ENCODE peak calls at places on chromosomes 1 and 21, in ten cellular contexts. V, E, Q, S, Y, R, W, L, U and M are unnamed samples. For H3K36me3, the result is how much of the 10 kb centered on the place peaks cover.

GRCh38 chr1:98761238-98761637 is 99.7 kb downstream of the SNX7 start:
- DNase-seq in V (no peak), E (no peak), Q (no peak), S (no peak), Y (no peak), R (no peak), W (no peak), L (no peak), U (no peak), M (peak)

GRCh38 chr1:61078611-61079010 is 3.8 kb upstream of the NFIA start:
- DNase-seq in V (no peak), E (no peak), Q (peak), S (peak), Y (no peak), R (no peak), W (no peak), L (peak), U (no peak), M (no peak)

GRCh38 chr21:21788591-21788990 is 790.4 kb downstream of the NCAM2 start:
- DNase-seq in V (no peak), E (no peak), Q (no peak), S (peak), Y (no peak), R (no peak), W (no peak), L (no peak), U (no peak), M (no peak)

GRCh38 chr1:64474639-64475038 is 4.7 kb downstream of the CACHD1 start:
- DNase-seq in V (peak), E (no peak), Q (peak), S (no peak), Y (peak), R (peak), W (no peak), L (no peak), U (no peak), M (peak)

GRCh38 chr21:34630536-34631143 is 15.7 kb upstream of the RCAN1 start:
- DNase-seq in V (no peak), E (peak), Q (peak), S (peak), Y (peak), R (no peak), W (no peak), L (peak), U (peak), M (peak)

GRCh38 chr1:153649867-153650235 is 8.7 kb upstream of the SNAPIN start:
- DNase-seq in V (no peak), E (no peak), Q (no peak), S (no peak), Y (peak), R (peak), W (no peak), L (no peak), U (no peak), M (no peak)

GRCh38 chr1:182629674-182630073 is 25.5 kb upstream of the RGS16 start:
- DNase-seq in V (no peak), E (no peak), Q (no peak), S (no peak), Y (no peak), R (no peak), W (peak), L (no peak), U (no peak), M (no peak)

GRCh38 chr1:25435315-25436103 is 4.8 kb downstream of the MACO1 start:
- DNase-seq in V (no peak), E (no peak), Q (no peak), S (peak), Y (no peak), R (no peak), W (no peak), L (peak), U (no peak), M (peak)

GRCh38 chr21:42426424-42426823 is 22.7 kb downstream of the UBASH3A start:
- DNase-seq in V (no peak), E (no peak), Q (no peak), S (no peak), Y (peak), R (no peak), W (no peak), L (no peak), U (no peak), M (no peak)

GRCh38 chr1:201172999-201173610 is 17.5 kb upstream of the IGFN1 start:
- DNase-seq in V (no peak), E (peak), Q (no peak), S (peak), Y (no peak), R (no peak), W (no peak), L (no peak), U (no peak), M (peak)

GRCh38 chr1:193211539-193211938 is 25.1 kb upstream of the B3GALT2 start:
- DNase-seq in V (no peak), E (peak), Q (no peak), S (peak), Y (no peak), R (no peak), W (no peak), L (peak), U (no peak), M (peak)

GRCh38 chr1:18041107-18041506 is 66.5 kb upstream of the IGSF21 start:
- DNase-seq in V (no peak), E (no peak), Q (no peak), S (no peak), Y (peak), R (no peak), W (no peak), L (no peak), U (peak), M (no peak)

GRCh38 chr1:64466033-64466432 is 3.9 kb upstream of the CACHD1 start:
- DNase-seq in V (no peak), E (no peak), Q (no peak), S (no peak), Y (no peak), R (no peak), W (no peak), L (no peak), U (no peak), M (no peak)

GRCh38 chr1:26027716-26028489 is 6.3 kb downstream of the EXTL1 start:
- DNase-seq in V (no peak), E (no peak), Q (no peak), S (no peak), Y (no peak), R (no peak), W (no peak), L (no peak), U (no peak), M (no peak)

GRCh38 chr1:56927986-56928385 is 37.8 kb downstream of the C8B start:
- DNase-seq in V (no peak), E (no peak), Q (no peak), S (no peak), Y (no peak), R (no peak), W (no peak), L (no peak), U (no peak), M (no peak)

GRCh38 chr1:68332041-68332440 is 99.7 kb upstream of the WLS start:
- DNase-seq in V (no peak), E (peak), Q (no peak), S (no peak), Y (no peak), R (no peak), W (no peak), L (no peak), U (no peak), M (no peak)

GRCh38 chr1:245458761-245459174 is 304.0 kb downstream of the KIF26B start:
- DNase-seq in V (no peak), E (peak), Q (no peak), S (peak), Y (peak), R (no peak), W (no peak), L (no peak), U (no peak), M (peak)

GRCh38 chr1:36609241-36610027 is 126.7 kb upstream of the CSF3R start:
- DNase-seq in V (peak), E (peak), Q (peak), S (peak), Y (peak), R (no peak), W (no peak), L (peak), U (peak), M (peak)

GRCh38 chr1:2098301-2098698 is 48.1 kb downstream of the PRKCZ start:
- DNase-seq in V (peak), E (no peak), Q (no peak), S (no peak), Y (no peak), R (no peak), W (no peak), L (no peak), U (no peak), M (no peak)

GRCh38 chr1:204314209-204314892 is 45.4 kb downstream of the PLEKHA6 start:
- DNase-seq in V (no peak), E (no peak), Q (no peak), S (no peak), Y (no peak), R (no peak), W (no peak), L (no peak), U (no peak), M (peak)

GRCh38 chr1:58573138-58573537 is 3.9 kb downstream of the TACSTD2 start:
- DNase-seq in V (no peak), E (no peak), Q (no peak), S (no peak), Y (no peak), R (no peak), W (no peak), L (no peak), U (no peak), M (peak)

GRCh38 chr1:219529116-219529515 is 83.8 kb downstream of the ZC3H11B start:
- DNase-seq in V (no peak), E (no peak), Q (no peak), S (no peak), Y (no peak), R (no peak), W (no peak), L (no peak), U (no peak), M (no peak)

GRCh38 chr1:182146286-182146685 is 84.8 kb upstream of the ZNF648 start:
- DNase-seq in V (no peak), E (no peak), Q (no peak), S (no peak), Y (peak), R (no peak), W (no peak), L (no peak), U (no peak), M (peak)

GRCh38 chr21:15005391-15005790 is 59.4 kb downstream of the NRIP1 start:
- DNase-seq in V (no peak), E (peak), Q (peak), S (no peak), Y (no peak), R (no peak), W (peak), L (peak), U (no peak), M (no peak)

GRCh38 chr1:2415801-2416208 is 3.4 kb upstream of the PEX10 start:
- DNase-seq in V (no peak), E (no peak), Q (no peak), S (no peak), Y (no peak), R (no peak), W (peak), L (no peak), U (no peak), M (peak)

GRCh38 chr1:232149302-232150201 is 480.4 kb downstream of the SIPA1L2 start:
- DNase-seq in V (no peak), E (peak), Q (no peak), S (peak), Y (no peak), R (no peak), W (no peak), L (peak), U (no peak), M (peak)

GRCh38 chr21:42220138-42220701 is 1.3 kb downstream of the ABCG1 start:
- DNase-seq in V (no peak), E (peak), Q (peak), S (peak), Y (peak), R (peak), W (peak), L (peak), U (peak), M (peak)

GRCh38 chr1:25524568-25525359 is 18.6 kb upstream of the LDLRAP1 start:
- DNase-seq in V (no peak), E (no peak), Q (no peak), S (no peak), Y (no peak), R (no peak), W (no peak), L (no peak), U (no peak), M (no peak)

GRCh38 chr1:97636941-97637340 is 283.9 kb downstream of the DPYD start:
- DNase-seq in V (no peak), E (no peak), Q (no peak), S (peak), Y (no peak), R (no peak), W (no peak), L (no peak), U (no peak), M (no peak)

GRCh38 chr1:163303561-163303960 is 18.2 kb upstream of the NUF2 start:
- DNase-seq in V (no peak), E (no peak), Q (no peak), S (no peak), Y (no peak), R (no peak), W (no peak), L (no peak), U (no peak), M (no peak)

GRCh38 chr1:228842094-228842775 is 107.0 kb downstream of the RHOU start:
- DNase-seq in V (no peak), E (peak), Q (peak), S (peak), Y (peak), R (no peak), W (peak), L (peak), U (no peak), M (peak)

DNA sequence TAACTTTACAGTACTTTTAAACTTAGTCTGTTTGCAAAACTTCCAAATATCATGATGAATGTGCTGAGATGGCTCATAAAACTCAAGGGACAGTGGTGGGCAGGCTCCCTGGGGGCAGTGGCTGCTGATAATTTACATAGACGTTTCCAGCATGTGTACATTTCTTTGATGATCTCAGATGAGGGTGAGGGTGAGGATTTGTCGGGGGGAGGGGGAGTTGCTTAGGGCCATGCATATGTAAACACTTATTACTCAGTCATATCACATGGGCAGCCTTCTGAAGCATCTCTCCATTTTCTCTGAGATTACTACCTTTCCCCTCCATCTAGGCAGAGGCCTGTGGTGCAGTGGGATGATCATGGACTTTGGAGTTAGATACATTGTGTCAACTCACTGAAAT is 152.9 kb upstream of the HMGB4 start:
- DNase-seq in V (no peak), E (peak), Q (no peak), S (no peak), Y (no peak), R (no peak), W (no peak), L (no peak), U (no peak), M (no peak)
- H3K4me3 ChIP-seq in V (no peak), E (no peak), Q (no peak), S (no peak), Y (no peak), R (no peak), W (no peak), L (no peak), U (no peak), M (no peak)

GRCh38 chr1:15975358-15975804 is 520 bp downstream of the ZBTB17 start:
- DNase-seq in V (peak), E (peak), Q (peak), S (peak), Y (peak), R (peak), W (no peak), L (peak), U (no peak), M (peak)
- TF ChIP-seq CTCF in V (peak), E (peak), Q (no peak), S (no peak), Y (no peak), R (no peak), W (no peak), L (no peak), U (no peak), M (no peak)

GRCh38 chr1:211340622-211341487 is 14.2 kb downstream of the TRAF5 start:
- DNase-seq in V (no peak), E (no peak), Q (no peak), S (no peak), Y (no peak), R (no peak), W (peak), L (no peak), U (no peak), M (no peak)

GRCh38 chr1:211339631-211340041 is 13.0 kb downstream of the TRAF5 start:
- DNase-seq in V (no peak), E (no peak), Q (no peak), S (no peak), Y (no peak), R (no peak), W (peak), L (no peak), U (no peak), M (no peak)

GRCh38 chr1:211343607-211344334 is 17.1 kb downstream of the TRAF5 start:
- DNase-seq in V (no peak), E (peak), Q (peak), S (no peak), Y (no peak), R (no peak), W (peak), L (no peak), U (no peak), M (no peak)

GRCh38 chr1:211344335-211344664 is 17.7 kb downstream of the TRAF5 start:
- DNase-seq in V (no peak), E (peak), Q (no peak), S (peak), Y (no peak), R (no peak), W (no peak), L (no peak), U (no peak), M (no peak)

GRCh38 chr1:211341999-211342398 is 15.4 kb downstream of the TRAF5 start:
- DNase-seq in V (no peak), E (no peak), Q (no peak), S (no peak), Y (no peak), R (no peak), W (no peak), L (no peak), U (no peak), M (no peak)
- H3K36me3 ChIP-seq in V (under half), E (under half), Q (under half), S (under half), Y (under half), R (under half), W (under half), L (under half), U (under half), M (under half)

GRCh38 chr1:30824736-30825429 is 67.3 kb upstream of the LAPTM5 start:
- DNase-seq in V (no peak), E (no peak), Q (no peak), S (no peak), Y (no peak), R (no peak), W (no peak), L (no peak), U (no peak), M (no peak)

GRCh38 chr1:30822006-30822405 is 64.4 kb upstream of the LAPTM5 start:
- DNase-seq in V (no peak), E (no peak), Q (no peak), S (no peak), Y (no peak), R (no peak), W (no peak), L (no peak), U (no peak), M (no peak)

GRCh38 chr1:30822966-30823581 is 65.5 kb upstream of the LAPTM5 start:
- DNase-seq in V (no peak), E (no peak), Q (no peak), S (peak), Y (no peak), R (no peak), W (no peak), L (no peak), U (no peak), M (peak)

GRCh38 chr1:30823969-30824735 is 66.6 kb upstream of the LAPTM5 start:
- DNase-seq in V (peak), E (peak), Q (peak), S (peak), Y (peak), R (peak), W (peak), L (peak), U (peak), M (peak)

DNA sequence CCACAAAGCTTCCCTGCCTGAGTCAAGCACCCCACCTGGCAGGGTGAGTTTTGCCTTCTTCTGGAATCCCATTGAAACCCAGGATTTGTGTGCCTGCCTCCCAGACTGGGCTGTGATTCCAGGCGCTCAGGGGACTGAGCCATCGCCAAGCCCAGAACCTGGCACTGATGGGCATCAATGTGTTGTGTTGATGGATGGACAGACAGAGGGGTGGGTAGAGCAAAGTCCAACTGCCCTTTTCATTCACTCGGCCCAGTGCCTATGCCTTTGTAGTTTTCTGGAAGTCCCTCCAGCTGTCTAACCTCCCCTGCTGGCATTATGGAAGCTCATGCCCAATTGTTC is 66.0 kb upstream of the LAPTM5 start:
- DNase-seq in V (no peak), E (no peak), Q (no peak), S (no peak), Y (no peak), R (no peak), W (no peak), L (peak), U (no peak), M (no peak)
- H3K4me3 ChIP-seq in V (peak), E (no peak), Q (no peak), S (no peak), Y (no peak), R (peak), W (peak), L (no peak), U (peak), M (no peak)

DNA sequence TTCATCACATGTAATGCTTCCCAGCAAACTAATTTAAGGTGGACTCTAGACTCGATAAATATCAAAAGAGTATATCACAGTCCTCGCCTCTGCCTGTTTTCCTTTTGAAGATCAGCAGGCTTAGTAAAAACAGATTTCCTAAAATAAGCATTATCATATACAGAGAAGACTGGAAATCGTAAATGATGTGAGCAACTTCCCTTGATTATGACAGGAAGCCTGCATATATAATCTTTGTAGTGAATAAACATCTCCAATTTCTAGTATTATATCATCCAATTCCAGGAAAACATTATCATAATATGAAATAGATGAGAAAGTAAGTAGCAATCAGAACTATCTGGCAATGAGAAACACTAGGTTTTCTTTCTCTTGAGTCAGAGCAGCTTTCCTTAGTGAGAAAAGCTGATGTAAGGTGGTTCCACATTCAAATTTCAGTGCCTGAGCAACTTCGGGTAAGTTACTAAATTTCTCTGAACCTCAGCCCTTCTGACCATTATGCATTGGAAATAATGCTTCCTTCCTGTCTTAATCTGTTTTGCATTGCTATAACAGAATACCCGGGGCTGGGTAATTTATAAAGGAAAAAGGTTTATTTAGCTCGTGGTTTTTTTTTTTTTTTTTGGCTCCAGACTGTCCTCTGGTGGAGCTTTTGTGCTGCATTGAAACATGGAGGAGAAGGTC is 12.6 kb upstream of the POU2F1 start:
- DNase-seq in V (no peak), E (no peak), Q (no peak), S (no peak), Y (no peak), R (no peak), W (no peak), L (no peak), U (no peak), M (no peak)
- TF ChIP-seq CTCF in V (peak), E (peak), Q (peak), S (peak), Y (no peak), R (peak), W (no peak), L (no peak), U (no peak), M (peak)

GRCh38 chr21:31052489-31053142 is 14.3 kb upstream of the KRTAP19-8 start:
- DNase-seq in V (no peak), E (no peak), Q (no peak), S (no peak), Y (no peak), R (no peak), W (no peak), L (no peak), U (no peak), M (no peak)
- H3K36me3 ChIP-seq in V (under half), E (under half), Q (under half), S (under half), Y (under half), R (under half), W (under half), L (under half), U (under half), M (under half)

GRCh38 chr1:6209661-6210605 is 4.0 kb downstream of the RNF207 start:
- DNase-seq in V (no peak), E (no peak), Q (no peak), S (no peak), Y (no peak), R (no peak), W (no peak), L (no peak), U (no peak), M (no peak)
- H3K4me3 ChIP-seq in V (peak), E (peak), Q (no peak), S (peak), Y (no peak), R (peak), W (no peak), L (no peak), U (peak), M (no peak)

GRCh38 chr1:160618763-160619274 is 28.0 kb downstream of the SLAMF1 start:
- DNase-seq in V (no peak), E (no peak), Q (no peak), S (no peak), Y (no peak), R (no peak), W (no peak), L (no peak), U (no peak), M (no peak)
- TF ChIP-seq CTCF in V (peak), E (no peak), Q (peak), S (peak), Y (peak), R (peak), W (peak), L (peak), U (no peak), M (peak)